ENCODE peak calls at places on chromosome 15, in eight cellular contexts. Z, K, J, N, R, B, I and Q are unnamed samples.

GRCh38 chr15:61518191-61518950 is 289.3 kb upstream of the RORA start:
- DNase-seq in B (no peak), R (peak), Z (no peak), N (no peak), K (no peak), I (no peak), J (no peak), Q (no peak)

GRCh38 chr15:79439236-79439635 is 7.1 kb downstream of the MINAR1 start:
- DNase-seq in Z (no peak), B (no peak), J (no peak), K (no peak), R (no peak), N (no peak), I (no peak), Q (no peak)

GRCh38 chr15:23074684-23075083 is 35.3 kb upstream of the TUBGCP5 start:
- DNase-seq in B (no peak), J (no peak), Z (peak), I (no peak), N (no peak), K (no peak), R (no peak), Q (no peak)

GRCh38 chr15:68434021-68434420 is 2.1 kb upstream of the ITGA11 start:
- DNase-seq in B (no peak), R (no peak), I (no peak), J (no peak), K (no peak), Z (no peak), N (no peak), Q (no peak)

GRCh38 chr15:80173022-80173759 is 20.4 kb downstream of the FAH start:
- DNase-seq in J (peak), N (no peak), Z (no peak), I (no peak), R (peak), K (peak), B (peak), Q (no peak)

GRCh38 chr15:25056484-25057429 is 102.0 kb downstream of the SNRPN start:
- DNase-seq in J (no peak), K (no peak), R (no peak), I (no peak), N (no peak), B (no peak), Z (no peak), Q (no peak)

GRCh38 chr15:77118787-77119410 is 48.0 kb upstream of the TSPAN3 start:
- DNase-seq in B (peak), I (no peak), R (peak), Z (peak), N (peak), J (peak), K (no peak), Q (no peak)

GRCh38 chr15:69463182-69463756 is 10.7 kb downstream of the RPLP1 start:
- DNase-seq in K (no peak), N (no peak), J (no peak), I (no peak), B (no peak), R (no peak), Z (no peak), Q (no peak)

GRCh38 chr15:84721381-84721780 is 5.4 kb upstream of the SEC11A start:
- DNase-seq in J (no peak), N (no peak), I (no peak), K (no peak), B (no peak), Z (no peak), R (no peak), Q (no peak)

GRCh38 chr15:57218826-57219576 is 157.3 kb upstream of the CGNL1 start:
- DNase-seq in Z (peak), N (no peak), I (peak), J (peak), K (no peak), R (peak), B (no peak), Q (peak)
- H3K4me3 ChIP-seq in Z (no peak), N (no peak), I (peak), J (peak), K (no peak), R (peak), B (no peak), Q (peak)

GRCh38 chr15:51780636-51781035 is 29.2 kb downstream of the TMOD2 start:
- DNase-seq in J (peak), K (no peak), Z (no peak), N (no peak), R (peak), B (no peak), I (no peak), Q (no peak)

GRCh38 chr15:51782357-51782896 is 31.0 kb downstream of the TMOD2 start:
- DNase-seq in R (no peak), B (no peak), I (no peak), N (no peak), J (peak), K (no peak), Z (no peak), Q (no peak)

GRCh38 chr15:51781506-51781905 is 30.1 kb downstream of the TMOD2 start:
- DNase-seq in R (no peak), K (no peak), I (no peak), J (no peak), B (no peak), Z (no peak), N (no peak), Q (no peak)

GRCh38 chr15:51783967-51784366 is 32.6 kb downstream of the TMOD2 start:
- DNase-seq in Z (no peak), K (no peak), B (no peak), I (no peak), N (no peak), J (no peak), R (no peak), Q (no peak)
- H3K4me3 ChIP-seq in Z (no peak), K (no peak), B (no peak), I (no peak), N (no peak), J (no peak), R (no peak), Q (no peak)

GRCh38 chr15:99555089-99555488 is 10.7 kb upstream of the MEF2A start:
- DNase-seq in J (no peak), B (no peak), K (no peak), N (no peak), I (no peak), R (peak), Z (no peak), Q (no peak)
- H3K4me3 ChIP-seq in J (no peak), B (no peak), K (no peak), N (no peak), I (no peak), R (no peak), Z (no peak), Q (no peak)

GRCh38 chr15:89136084-89136806 is 48.0 kb downstream of the ABHD2 start:
- DNase-seq in K (no peak), I (no peak), Z (no peak), R (no peak), B (no peak), J (no peak), N (no peak), Q (no peak)
- H3K4me3 ChIP-seq in K (no peak), I (no peak), Z (no peak), R (no peak), B (no peak), J (no peak), N (no peak), Q (no peak)